ENCODE peak calls at places on chromosome 16, in ten cellular contexts. C is A549, X is uterus, P is heart left ventricle, R is endothelial cell of umbilical vein, O is adrenal gland, K is HCT116, A is testis, T is IMR-90, M is body of pancreas. Y is an unnamed sample.

GRCh38 chr16:71367243-71367976 is 8.9 kb downstream of the CALB2 start:
- DNase-seq in M (peak; percentile 44), K (peak; percentile 60), X (no peak), O (peak; percentile 70), P (no peak), A (peak; percentile 72), T (peak; percentile 21), R (peak; percentile 24), C (peak; percentile 73), Y (peak; percentile 28)

GRCh38 chr16:54879681-54880080 is 51.0 kb upstream of the IRX5 start:
- DNase-seq in K (no peak), R (no peak), M (no peak), X (no peak), A (no peak), P (no peak), C (peak; percentile 24), T (no peak), O (no peak), Y (no peak)

GRCh38 chr16:58022601-58023371 is 2.8 kb upstream of the MMP15 start:
- DNase-seq in R (peak; percentile 67), K (no peak), P (peak; percentile 87), M (peak; percentile 81), O (peak; percentile 91), T (peak; percentile 68), X (peak; percentile 82), A (peak; percentile 87), C (no peak), Y (peak; percentile 87)

GRCh38 chr16:3922241-3922640 is 41.7 kb upstream of the CREBBP start:
- DNase-seq in T (no peak), O (no peak), K (no peak), C (no peak), R (no peak), M (no peak), A (no peak), P (no peak), X (no peak), Y (no peak)

GRCh38 chr16:86765389-86766026 is 187.2 kb downstream of the FOXL1 start:
- DNase-seq in X (no peak), P (no peak), O (no peak), T (no peak), M (no peak), R (no peak), A (no peak), C (no peak), K (no peak), Y (no peak)

GRCh38 chr16:56630134-56630533 is 2.3 kb upstream of the MT1M start:
- DNase-seq in M (no peak), K (no peak), O (no peak), T (no peak), R (no peak), P (no peak), A (no peak), C (no peak), X (no peak), Y (no peak)

GRCh38 chr16:3479654-3480216 is 15.6 kb downstream of the C16orf90 start:
- DNase-seq in K (no peak), T (no peak), P (no peak), C (no peak), X (no peak), M (no peak), A (no peak), O (no peak), R (no peak), Y (no peak)

GRCh38 chr16:84738255-84739038 is 38.6 kb downstream of the USP10 start:
- DNase-seq in K (peak; percentile 85), A (peak; percentile 90), O (peak; percentile 82), R (peak; percentile 92), X (peak; percentile 78), M (peak; percentile 85), C (peak; percentile 86), P (peak; percentile 76), T (peak; percentile 70), Y (peak; percentile 82)

GRCh38 chr16:57003439-57004386 is 14.4 kb downstream of the NLRC5 start:
- DNase-seq in T (no peak), P (peak; percentile 46), C (no peak), R (no peak), A (no peak), K (no peak), O (no peak), X (no peak), M (no peak), Y (no peak)

GRCh38 chr16:10876305-10876704 is 697 bp upstream of the CIITA start:
- DNase-seq in T (no peak), O (no peak), P (no peak), X (no peak), C (no peak), R (no peak), A (no peak), M (no peak), K (no peak), Y (no peak)

GRCh38 chr16:74896389-74897370 is 88.2 kb downstream of the WDR59 start:
- DNase-seq in K (peak; percentile 27), X (no peak), C (peak; percentile 55), O (peak; percentile 61), P (no peak), A (no peak), M (no peak), T (peak; percentile 62), R (no peak), Y (no peak)

DNA sequence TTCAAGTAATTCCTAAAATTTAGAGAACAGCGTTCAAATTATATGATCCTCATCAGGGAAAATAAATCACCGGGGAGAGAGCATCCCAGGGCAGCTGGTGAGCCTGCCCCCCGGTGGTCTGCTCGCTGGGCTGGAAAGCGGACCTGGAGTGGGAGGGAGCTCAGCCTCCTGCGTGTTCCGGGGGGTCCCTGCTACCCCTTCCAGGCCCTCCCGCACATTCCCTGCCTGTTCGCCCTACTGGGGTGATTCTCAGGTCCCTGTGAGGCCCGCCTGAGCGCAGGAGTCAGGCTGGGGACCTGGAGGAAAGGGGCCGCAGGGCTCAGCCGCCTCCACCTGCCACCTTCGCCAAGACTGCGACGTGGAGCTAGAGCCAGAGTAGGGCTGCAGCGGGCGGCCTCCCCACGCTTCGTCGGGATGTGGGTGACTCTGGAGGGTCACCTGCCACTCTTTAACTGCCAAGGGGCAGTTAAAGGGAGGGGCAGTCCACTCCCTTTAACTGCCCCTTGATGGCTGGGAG is 28.8 kb downstream of the SLC7A5 start:
- DNase-seq in P (no peak), T (no peak), K (no peak), R (no peak), M (no peak), X (no peak), A (no peak), O (no peak), C (no peak), Y (no peak)
- TF ChIP-seq POLR2A in P (no peak), T (no peak), K (no peak), R (no peak), M (no peak), X (no peak), A (no peak), O (no peak), C (no peak), Y (no peak)

GRCh38 chr16:66551362-66551761 is 1.0 kb upstream of the CKLF start:
- DNase-seq in C (peak; percentile 74), O (peak; percentile 19), K (peak; percentile 36), P (peak; percentile 68), T (peak; percentile 9), M (no peak), R (peak; percentile 24), X (no peak), A (no peak), Y (no peak)
- TF ChIP-seq CTCF in C (no peak), O (peak; percentile 31), K (no peak), P (peak; percentile 20), T (peak; percentile 12), M (peak; percentile 31), R (peak; percentile 24), X (no peak), A (no peak), Y (no peak)

DNA sequence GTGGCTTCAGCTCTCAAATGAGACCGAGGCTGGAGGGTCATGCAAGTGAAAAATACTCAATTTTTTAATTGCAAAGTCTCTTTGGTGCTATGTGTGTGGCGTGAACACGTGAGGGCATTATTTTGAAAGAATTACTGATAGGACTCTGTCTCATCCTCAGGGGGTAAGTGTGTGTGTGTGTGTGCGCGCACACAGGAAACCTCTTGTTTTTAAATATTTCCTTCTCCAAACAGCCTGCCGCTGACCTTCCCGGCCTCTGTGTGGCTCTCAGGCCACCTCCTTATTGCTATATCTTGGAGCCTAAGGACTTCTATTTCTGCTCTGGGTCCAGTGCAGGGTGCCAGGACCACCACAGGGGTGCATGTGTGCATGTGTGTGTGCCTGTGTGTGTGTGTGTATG is 99.7 kb downstream of the CMIP start:
- DNase-seq in P (no peak), A (no peak), M (no peak), R (peak; percentile 62), X (no peak), K (no peak), C (no peak), T (no peak), O (no peak), Y (no peak)
- H3K9me3 ChIP-seq in P (no peaks in the 10 kb centered on the region), A (no peaks in the 10 kb centered on the region), M (no peaks in the 10 kb centered on the region), R (no peaks in the 10 kb centered on the region), X (no peaks in the 10 kb centered on the region), K (no peaks in the 10 kb centered on the region), C (no peaks in the 10 kb centered on the region), T (no peaks in the 10 kb centered on the region), O (no peaks in the 10 kb centered on the region), Y (no peaks in the 10 kb centered on the region)

GRCh38 chr16:12794486-12795399 is 8.9 kb downstream of the CPPED1 start:
- DNase-seq in O (peak; percentile 3), K (no peak), X (no peak), M (no peak), P (peak; percentile 70), C (no peak), T (no peak), R (no peak), A (peak; percentile 50), Y (no peak)

GRCh38 chr16:12791340-12791739 is 12.3 kb downstream of the CPPED1 start:
- DNase-seq in X (no peak), R (no peak), C (no peak), P (no peak), A (no peak), O (no peak), M (no peak), K (no peak), T (no peak), Y (no peak)

GRCh38 chr16:12788758-12789157 is 14.9 kb downstream of the CPPED1 start:
- DNase-seq in P (no peak), C (no peak), O (no peak), R (no peak), T (no peak), K (no peak), M (no peak), X (no peak), A (no peak), Y (no peak)

GRCh38 chr16:12796498-12796897 is 7.2 kb downstream of the CPPED1 start:
- DNase-seq in P (no peak), X (no peak), T (peak; percentile 16), M (no peak), R (no peak), C (no peak), A (no peak), O (no peak), K (no peak), Y (no peak)

GRCh38 chr16:12793120-12793889 is 10.4 kb downstream of the CPPED1 start:
- DNase-seq in O (no peak), X (no peak), K (no peak), R (no peak), T (no peak), M (no peak), P (no peak), A (no peak), C (no peak), Y (no peak)
- TF ChIP-seq POLR2A in O (no peak), X (no peak), K (no peak), R (no peak), T (no peak), M (no peak), P (no peak), A (no peak), C (no peak), Y (no peak)

GRCh38 chr16:53692146-53692545 is 11.5 kb downstream of the RPGRIP1L start:
- DNase-seq in P (no peak), O (no peak), C (peak; percentile 67), T (no peak), M (no peak), R (no peak), A (no peak), X (no peak), K (no peak), Y (no peak)
- TF ChIP-seq CTCF in P (no peak), O (no peak), C (peak; percentile 74), T (no peak), M (no peak), R (peak; percentile 2), A (no peak), X (no peak), K (no peak), Y (no peak)

Y was measured in stomach.